ENCODE peak calls at places on chromosomes 3 and 15, in four cellular contexts. One of them, this sample, is unnamed.

GRCh38 chr15:79209690-79210089 is 72.8 kb upstream of the ANKRD34C start:
- DNase-seq in GM23248: no peak
- DNase-seq in B cell: no peak
- DNase-seq in left colon: no peak
- DNase-seq in this sample: no peak

GRCh38 chr15:40006646-40007045 is 32.3 kb downstream of the SRP14 start:
- DNase-seq in left colon: no peak
- DNase-seq in B cell: no peak
- DNase-seq in GM23248: peak; percentile 83
- DNase-seq in this sample: no peak

GRCh38 chr3:152717252-152717651 is 117.7 kb upstream of the P2RY1 start:
- DNase-seq in B cell: no peak
- DNase-seq in left colon: no peak
- DNase-seq in GM23248: no peak
- DNase-seq in this sample: no peak

GRCh38 chr3:69914395-69914794 is 85.1 kb upstream of the SAMMSON start:
- DNase-seq in left colon: no peak
- DNase-seq in B cell: no peak
- DNase-seq in GM23248: no peak
- DNase-seq in this sample: no peak

GRCh38 chr3:134640378-134640777 is 10.4 kb downstream of the KY start:
- DNase-seq in left colon: no peak
- DNase-seq in GM23248: no peak
- DNase-seq in B cell: no peak
- DNase-seq in this sample: no peak

GRCh38 chr15:100945006-100945405 is 25.8 kb downstream of the LRRK1 start:
- DNase-seq in B cell: no peak
- DNase-seq in left colon: no peak
- DNase-seq in GM23248: no peak
- DNase-seq in this sample: no peak

GRCh38 chr15:65312400-65312916 is 8.0 kb downstream of the RNU5B-1 start:
- DNase-seq in B cell: no peak
- DNase-seq in left colon: no peak
- DNase-seq in GM23248: no peak
- DNase-seq in this sample: no peak

GRCh38 chr3:11389570-11390268 is 117.5 kb downstream of the ATG7 start:
- DNase-seq in B cell: no peak
- DNase-seq in GM23248: peak; percentile 54
- DNase-seq in left colon: no peak
- DNase-seq in this sample: no peak

GRCh38 chr15:28901987-28902745 is 16.4 kb downstream of the APBA2 start:
- DNase-seq in left colon: no peak
- DNase-seq in B cell: no peak
- DNase-seq in GM23248: no peak
- DNase-seq in this sample: no peak

GRCh38 chr3:13370609-13371008 is 49.5 kb downstream of the NUP210 start:
- DNase-seq in B cell: no peak
- DNase-seq in left colon: no peak
- DNase-seq in GM23248: no peak
- DNase-seq in this sample: no peak

GRCh38 chr3:180974286-180974685 is 15.2 kb downstream of the DNAJC19 start:
- DNase-seq in B cell: peak; percentile 11
- DNase-seq in GM23248: no peak
- DNase-seq in left colon: no peak
- DNase-seq in this sample: no peak

GRCh38 chr15:74328331-74329056 is 39.0 kb downstream of the CYP11A1 start:
- DNase-seq in left colon: no peak
- DNase-seq in GM23248: no peak
- DNase-seq in B cell: no peak
- DNase-seq in this sample: no peak

This sample was measured in GM19239.